ENCODE peak calls at places on chromosomes 1 and 21, in seven cellular contexts. C, A, R, S, K, N and B are unnamed samples.

GRCh38 chr1:94327001-94327685 is 89.8 kb upstream of the ARHGAP29 start:
- DNase-seq in A (no peak), S (no peak), N (peak; percentile 71), C (peak; percentile 47), R (no peak), K (peak; percentile 41), B (no peak)

GRCh38 chr1:37265786-37266667 is 208.4 kb upstream of the ZC3H12A start:
- DNase-seq in A (no peak), C (no peak), K (no peak), N (no peak), R (no peak), S (no peak), B (no peak)

GRCh38 chr1:121586369-121587229 is 401.8 kb downstream of the SRGAP2C start:
- DNase-seq in C (no peak), S (no peak), A (no peak), K (no peak), R (no peak), N (no peak), B (no peak)

GRCh38 chr1:192474080-192474683 is 101.4 kb upstream of the RGS1 start:
- DNase-seq in K (peak; percentile 23), N (peak; percentile 54), R (peak; percentile 42), S (no peak), C (no peak), A (no peak), B (peak; percentile 38)

GRCh38 chr21:34795152-34796141 is 126.7 kb downstream of the CLIC6 start:
- DNase-seq in S (no peak), A (no peak), N (peak; percentile 67), K (peak; percentile 77), C (no peak), R (no peak), B (no peak)

GRCh38 chr1:27581823-27582243 is 22.1 kb downstream of the AHDC1 start:
- DNase-seq in R (no peak), K (no peak), N (no peak), C (no peak), A (no peak), S (no peak), B (no peak)

GRCh38 chr1:216310776-216311175 is 112.5 kb downstream of the USH2A start:
- DNase-seq in N (peak; percentile 65), A (no peak), C (no peak), S (no peak), R (no peak), K (peak; percentile 50), B (no peak)

GRCh38 chr1:170789063-170789462 is 125.1 kb downstream of the PRRX1 start:
- DNase-seq in C (no peak), A (no peak), N (no peak), K (no peak), R (no peak), S (no peak), B (no peak)

GRCh38 chr1:24202556-24202955 is 15.5 kb upstream of the IFNLR1 start:
- DNase-seq in C (no peak), K (no peak), N (no peak), R (no peak), S (no peak), A (no peak), B (no peak)

GRCh38 chr1:175755516-175755915 is 12.1 kb upstream of the TNR start:
- DNase-seq in A (no peak), C (no peak), R (no peak), K (no peak), S (no peak), N (no peak), B (no peak)

GRCh38 chr1:87733421-87733820 is 404.7 kb downstream of the LMO4 start:
- DNase-seq in C (no peak), R (no peak), A (no peak), S (no peak), K (peak; percentile 8), N (no peak), B (no peak)

GRCh38 chr1:157993179-157994080 is at the start of gene KIRREL1:
- DNase-seq in K (peak; percentile 65), A (no peak), C (peak; percentile 33), N (peak; percentile 74), S (no peak), R (no peak), B (no peak)

GRCh38 chr1:221429262-221429661 is 312.6 kb downstream of the DUSP10 start:
- DNase-seq in S (no peak), R (no peak), K (peak; percentile 63), A (no peak), C (no peak), N (peak; percentile 62), B (no peak)

GRCh38 chr1:88433556-88433955 is 250.5 kb upstream of the PKN2 start:
- DNase-seq in N (no peak), A (no peak), K (peak; percentile 1), S (no peak), R (no peak), C (no peak), B (no peak)

GRCh38 chr1:15975358-15975804 is 520 bp downstream of the ZBTB17 start:
- DNase-seq in A (peak; percentile 84), K (peak; percentile 58), N (peak; percentile 48), C (no peak), S (peak; percentile 62), R (peak; percentile 18), B (peak; percentile 77)